ENCODE peak calls at places on chromosomes 12 and 14, in four cellular contexts. One of them, this sample, is unnamed. For H3K9me3, the result is how much of the 10 kb centered on the place peaks cover.

GRCh38 chr12:30117483-30117882 is 333.7 kb upstream of the TMTC1 start:
- DNase-seq in A549: no peak
- DNase-seq in Caco-2: no peak
- DNase-seq in ascending aorta: no peak
- DNase-seq in this sample: no peak

GRCh38 chr12:39448038-39448437 is 5.1 kb upstream of the KIF21A start:
- DNase-seq in A549: no peak
- DNase-seq in Caco-2: no peak
- DNase-seq in ascending aorta: no peak
- DNase-seq in this sample: no peak

GRCh38 chr12:131755305-131756113 is 44.6 kb downstream of the SFSWAP start:
- DNase-seq in A549: peak
- DNase-seq in Caco-2: peak
- DNase-seq in ascending aorta: no peak
- DNase-seq in this sample: no peak

GRCh38 chr12:50047693-50048250 is 9.6 kb upstream of the ASIC1 start:
- DNase-seq in A549: no peak
- DNase-seq in Caco-2: no peak
- DNase-seq in ascending aorta: no peak
- DNase-seq in this sample: no peak

GRCh38 chr12:99026332-99027116 is 381.4 kb downstream of the APAF1 start:
- DNase-seq in A549: no peak
- DNase-seq in Caco-2: no peak
- DNase-seq in ascending aorta: no peak
- DNase-seq in this sample: no peak

GRCh38 chr12:96587691-96588090 is 98.3 kb downstream of the CFAP54 start:
- DNase-seq in A549: no peak
- DNase-seq in Caco-2: no peak
- DNase-seq in ascending aorta: no peak
- DNase-seq in this sample: no peak

GRCh38 chr12:25835385-25835784 is 123.1 kb upstream of the RASSF8 start:
- DNase-seq in A549: no peak
- DNase-seq in Caco-2: no peak
- DNase-seq in ascending aorta: no peak
- DNase-seq in this sample: no peak

GRCh38 chr12:14836336-14837210 is 6.8 kb downstream of the ART4 start:
- DNase-seq in A549: peak
- DNase-seq in Caco-2: no peak
- DNase-seq in ascending aorta: no peak
- DNase-seq in this sample: no peak

GRCh38 chr14:49512147-49512551 is 74.0 kb downstream of the RPS29 start:
- DNase-seq in A549: no peak
- DNase-seq in Caco-2: no peak
- DNase-seq in ascending aorta: no peak
- DNase-seq in this sample: no peak

GRCh38 chr12:503111-503761 is 43.5 kb downstream of the B4GALNT3 start:
- DNase-seq in A549: no peak
- DNase-seq in Caco-2: peak
- DNase-seq in ascending aorta: no peak
- DNase-seq in this sample: no peak

GRCh38 chr12:25723921-25724491 is 170.9 kb upstream of the LMNTD1 start:
- DNase-seq in A549: no peak
- DNase-seq in Caco-2: no peak
- DNase-seq in ascending aorta: no peak
- DNase-seq in this sample: no peak

GRCh38 chr14:103126873-103127304 is 3.6 kb downstream of the TNFAIP2 start:
- DNase-seq in A549: no peak
- DNase-seq in Caco-2: peak
- DNase-seq in ascending aorta: no peak
- DNase-seq in this sample: no peak

GRCh38 chr12:111367661-111368221 is 1.2 kb downstream of the PHETA1 start:
- DNase-seq in A549: no peak
- DNase-seq in Caco-2: peak
- DNase-seq in ascending aorta: no peak
- DNase-seq in this sample: no peak

GRCh38 chr14:22929848-22930364 is 730 bp upstream of the PRMT5 start:
- DNase-seq in A549: peak
- DNase-seq in Caco-2: no peak
- DNase-seq in ascending aorta: no peak
- DNase-seq in this sample: no peak

GRCh38 chr12:95304673-95305198 is 87.1 kb downstream of the VEZT start:
- DNase-seq in A549: no peak
- DNase-seq in Caco-2: no peak
- DNase-seq in ascending aorta: no peak
- DNase-seq in this sample: no peak

GRCh38 chr14:103849151-103850013 is 2.0 kb upstream of the PPP1R13B start:
- DNase-seq in A549: no peak
- DNase-seq in Caco-2: no peak
- DNase-seq in ascending aorta: no peak
- DNase-seq in this sample: no peak

GRCh38 chr12:113022563-113023297 is 33.8 kb upstream of the DTX1 start:
- DNase-seq in A549: no peak
- DNase-seq in Caco-2: no peak
- DNase-seq in ascending aorta: no peak
- DNase-seq in this sample: no peak

GRCh38 chr14:25753130-25753529 is 703.2 kb upstream of the STXBP6 start:
- DNase-seq in A549: no peak
- DNase-seq in Caco-2: no peak
- DNase-seq in ascending aorta: no peak
- DNase-seq in this sample: no peak

GRCh38 chr14:91349481-91350074 is 68.0 kb downstream of the CCDC88C start:
- DNase-seq in A549: no peak
- DNase-seq in Caco-2: no peak
- DNase-seq in ascending aorta: no peak
- DNase-seq in this sample: peak

DNA sequence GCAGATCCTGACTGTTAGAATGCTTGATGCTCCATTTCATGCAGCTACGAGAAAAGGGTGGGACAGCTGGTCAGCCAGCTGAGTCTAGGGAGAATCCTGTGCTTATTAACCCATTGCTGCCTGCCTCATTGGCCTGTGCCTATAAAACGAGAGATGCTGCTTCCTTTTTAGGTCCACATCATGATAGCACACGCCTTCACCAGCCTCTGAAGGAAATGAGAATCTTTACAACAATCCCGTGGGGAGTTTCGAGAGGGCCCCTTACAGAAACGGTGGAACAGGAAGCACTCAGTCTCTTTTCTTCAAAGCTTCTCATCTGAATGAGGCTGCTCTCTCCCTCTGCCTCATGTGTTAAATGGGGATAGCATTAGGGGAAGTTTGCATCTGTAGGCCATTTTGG is 147.3 kb upstream of the RFLNA start:
- DNase-seq in A549: no peak
- DNase-seq in Caco-2: no peak
- DNase-seq in ascending aorta: no peak
- DNase-seq in this sample: no peak
- H3K9me3 ChIP-seq in A549: under half
- H3K9me3 ChIP-seq in Caco-2: under half
- H3K9me3 ChIP-seq in ascending aorta: under half
- H3K9me3 ChIP-seq in this sample: under half

DNA sequence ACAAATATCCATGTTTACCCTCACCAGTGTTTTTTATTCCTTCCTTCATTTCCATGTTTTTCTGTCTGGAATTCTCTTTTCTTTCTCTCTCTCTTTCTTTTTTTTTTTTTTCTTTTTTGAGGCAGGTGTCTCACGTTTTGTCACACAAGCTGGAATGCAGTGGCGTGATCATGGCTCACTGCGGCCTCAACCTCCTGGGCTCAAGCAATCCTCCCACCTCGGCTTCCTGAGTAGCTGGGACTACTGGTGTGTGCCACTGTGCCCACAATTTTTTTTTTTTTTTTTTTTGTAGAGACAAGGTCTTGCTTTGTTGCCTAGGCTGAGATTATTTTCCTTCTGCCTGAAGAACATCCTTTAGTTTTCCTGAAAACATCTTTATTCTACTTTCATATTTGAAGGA is 15.0 kb upstream of the AMIGO2 start:
- DNase-seq in A549: no peak
- DNase-seq in Caco-2: no peak
- DNase-seq in ascending aorta: no peak
- DNase-seq in this sample: no peak
- H3K9me3 ChIP-seq in A549: under half
- H3K9me3 ChIP-seq in Caco-2: under half
- H3K9me3 ChIP-seq in ascending aorta: under half
- H3K9me3 ChIP-seq in this sample: under half

GRCh38 chr12:133202493-133203343 is 21.4 kb downstream of the ZNF268 start:
- DNase-seq in A549: no peak
- DNase-seq in Caco-2: no peak
- DNase-seq in ascending aorta: no peak
- DNase-seq in this sample: no peak

GRCh38 chr12:133206390-133206789 is 25.1 kb downstream of the ZNF268 start:
- DNase-seq in A549: no peak
- DNase-seq in Caco-2: no peak
- DNase-seq in ascending aorta: no peak
- DNase-seq in this sample: no peak

GRCh38 chr12:133203344-133204263 is 22.3 kb downstream of the ZNF268 start:
- DNase-seq in A549: no peak
- DNase-seq in Caco-2: no peak
- DNase-seq in ascending aorta: no peak
- DNase-seq in this sample: no peak

GRCh38 chr12:133204264-133204603 is 22.9 kb downstream of the ZNF268 start:
- DNase-seq in A549: no peak
- DNase-seq in Caco-2: no peak
- DNase-seq in ascending aorta: no peak
- DNase-seq in this sample: no peak

GRCh38 chr12:133201888-133202287 is 20.6 kb downstream of the ZNF268 start:
- DNase-seq in A549: no peak
- DNase-seq in Caco-2: no peak
- DNase-seq in ascending aorta: no peak
- DNase-seq in this sample: no peak
- H3K9me3 ChIP-seq in A549: half or more
- H3K9me3 ChIP-seq in Caco-2: half or more
- H3K9me3 ChIP-seq in ascending aorta: half or more
- H3K9me3 ChIP-seq in this sample: half or more

GRCh38 chr12:133080619-133081407 is at the start of gene ZNF140:
- DNase-seq in A549: peak
- DNase-seq in Caco-2: peak
- DNase-seq in ascending aorta: peak
- DNase-seq in this sample: peak
- H3K9me3 ChIP-seq in A549: half or more
- H3K9me3 ChIP-seq in Caco-2: under half
- H3K9me3 ChIP-seq in ascending aorta: half or more
- H3K9me3 ChIP-seq in this sample: under half

DNA sequence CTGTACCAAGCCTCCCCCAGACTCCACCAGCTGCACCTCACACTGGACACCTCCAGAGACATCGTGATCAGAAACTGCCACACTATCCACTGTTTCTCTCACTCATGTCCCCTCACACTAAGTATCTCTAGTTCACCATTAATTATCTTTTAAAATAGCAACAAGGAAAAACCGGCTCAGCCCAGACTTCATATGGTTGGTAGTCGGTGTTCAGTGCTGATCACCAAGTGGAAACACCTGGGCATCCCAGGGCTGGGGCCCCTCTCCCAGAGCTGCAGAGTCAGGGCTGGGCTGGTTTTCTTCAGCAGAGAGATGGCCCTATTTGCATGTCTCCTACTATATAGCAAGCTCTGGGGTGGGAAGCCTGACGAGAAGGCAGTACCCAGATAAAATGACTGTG is 1140.0 kb downstream of the TMEM121 start:
- DNase-seq in A549: no peak
- DNase-seq in Caco-2: no peak
- DNase-seq in ascending aorta: no peak
- DNase-seq in this sample: no peak
- H3K9me3 ChIP-seq in A549: under half
- H3K9me3 ChIP-seq in Caco-2: under half
- H3K9me3 ChIP-seq in ascending aorta: under half
- H3K9me3 ChIP-seq in this sample: under half

GRCh38 chr14:97468220-97468619 is 671.0 kb downstream of the VRK1 start:
- DNase-seq in A549: no peak
- DNase-seq in Caco-2: no peak
- DNase-seq in ascending aorta: no peak
- DNase-seq in this sample: no peak
- H3K9me3 ChIP-seq in A549: under half
- H3K9me3 ChIP-seq in Caco-2: under half
- H3K9me3 ChIP-seq in ascending aorta: under half
- H3K9me3 ChIP-seq in this sample: under half

This sample was measured in T-helper 17 cell.